ENCODE peak calls at places on chromosomes 12 and 14, in six cellular contexts. P is stimulated activated CD8-positive, alpha-beta memory T cell treated with anti-CD3 and anti-CD28 coated beads, Interleukin-7, amount 100 ng/mL, for 48 hours; V is left ventricle myocardium inferior; M is astrocyte of the cerebellum; U is activated CD8-positive, alpha-beta memory T cell treated with anti-CD3 and anti-CD28 coated beads for 4 hours; Y is kidney. J is an unnamed sample.

GRCh38 chr12:44307506-44308168 is 471.8 kb downstream of the TMEM117 start:
- DNase-seq in P (no peak), V (no peak), M (no peak), U (no peak), Y (no peak), J (no peak)

GRCh38 chr14:37223947-37224474 is 26.3 kb downstream of the MIPOL1 start:
- DNase-seq in P (no peak), V (no peak), M (no peak), U (no peak), Y (no peak), J (no peak)

GRCh38 chr12:42568952-42569916 is 20.3 kb downstream of the PRICKLE1 start:
- DNase-seq in P (no peak), V (no peak), M (peak), U (no peak), Y (no peak), J (no peak)

GRCh38 chr12:42129595-42130204 is 15.0 kb downstream of the GXYLT1 start:
- DNase-seq in P (no peak), V (no peak), M (peak), U (no peak), Y (no peak), J (no peak)

GRCh38 chr12:101230547-101230946 is 20.5 kb upstream of the SLC5A8 start:
- DNase-seq in P (no peak), V (no peak), M (peak), U (no peak), Y (no peak), J (peak)

GRCh38 chr14:28772613-28773012 is 6.0 kb downstream of the FOXG1 start:
- DNase-seq in P (no peak), V (no peak), M (no peak), U (no peak), Y (no peak), J (no peak)

GRCh38 chr12:122412851-122413433 is 9.5 kb downstream of the CLIP1 start:
- DNase-seq in P (no peak), V (no peak), M (no peak), U (no peak), Y (no peak), J (no peak)

GRCh38 chr14:32078030-32078793 is 1.1 kb downstream of the ARHGAP5 start:
- DNase-seq in P (no peak), V (peak), M (no peak), U (no peak), Y (peak), J (no peak)

GRCh38 chr14:80867091-80867490 is 74.4 kb downstream of the CEP128 start:
- DNase-seq in P (no peak), V (no peak), M (no peak), U (no peak), Y (no peak), J (no peak)

GRCh38 chr14:30669594-30669993 is 47.5 kb downstream of the SCFD1 start:
- DNase-seq in P (no peak), V (no peak), M (no peak), U (no peak), Y (no peak), J (no peak)

GRCh38 chr12:93348568-93349435 is 28.9 kb upstream of the NUDT4 start:
- DNase-seq in P (no peak), V (no peak), M (no peak), U (no peak), Y (no peak), J (no peak)

GRCh38 chr12:49805409-49805808 is 22.8 kb downstream of the NCKAP5L start:
- DNase-seq in P (no peak), V (no peak), M (no peak), U (no peak), Y (no peak), J (no peak)

J was measured in non-pigmented ciliary epithelial cell.